ENCODE peak calls at places on chromosomes 4 and X, in four cellular contexts. B, W, C and F are unnamed samples.

GRCh38 chr4:169351860-169352259 is 81.1 kb upstream of the SH3RF1 start:
- DNase-seq in W (no peak), B (peak; percentile 49), C (peak; percentile 70), F (no peak)

GRCh38 chr4:25817059-25817681 is 45.6 kb downstream of the SEL1L3 start:
- DNase-seq in C (no peak), B (no peak), W (no peak), F (no peak)

GRCh38 chr4:11876104-11876503 is 447.4 kb upstream of the HS3ST1 start:
- DNase-seq in C (no peak), B (no peak), W (no peak), F (no peak)

GRCh38 chr4:77073106-77073858 is 2.5 kb downstream of the CCNI start:
- DNase-seq in B (no peak), W (no peak), C (peak; percentile 59), F (no peak)

GRCh38 chr4:107561481-107561880 is 158.6 kb downstream of the PAPSS1 start:
- DNase-seq in B (no peak), W (no peak), C (peak; percentile 83), F (no peak)

GRCh38 chr4:65007841-65008439 is 598.7 kb upstream of the TECRL start:
- DNase-seq in W (no peak), C (peak; percentile 50), B (no peak), F (no peak)

GRCh38 chrX:115563633-115564182 is 2.7 kb downstream of the PLS3 start:
- DNase-seq in W (no peak), B (no peak), C (peak; percentile 36), F (no peak)

GRCh38 chr4:139416073-139416673 is 37.7 kb upstream of the RAB33B start:
- DNase-seq in W (no peak), C (peak; percentile 58), B (no peak), F (no peak)

GRCh38 chr4:111989817-111990216 is 155.4 kb upstream of the FAM241A start:
- DNase-seq in W (no peak), B (no peak), C (no peak), F (no peak)

GRCh38 chr4:75940692-75941253 is at the start of gene NAAA:
- DNase-seq in C (peak; percentile 81), W (peak; percentile 92), B (peak; percentile 55), F (peak; percentile 93)

GRCh38 chr4:140238353-140239041 is 84.5 kb upstream of the MAML3 start:
- DNase-seq in B (peak; percentile 86), C (peak; percentile 29), W (peak; percentile 97), F (peak; percentile 92)

DNA sequence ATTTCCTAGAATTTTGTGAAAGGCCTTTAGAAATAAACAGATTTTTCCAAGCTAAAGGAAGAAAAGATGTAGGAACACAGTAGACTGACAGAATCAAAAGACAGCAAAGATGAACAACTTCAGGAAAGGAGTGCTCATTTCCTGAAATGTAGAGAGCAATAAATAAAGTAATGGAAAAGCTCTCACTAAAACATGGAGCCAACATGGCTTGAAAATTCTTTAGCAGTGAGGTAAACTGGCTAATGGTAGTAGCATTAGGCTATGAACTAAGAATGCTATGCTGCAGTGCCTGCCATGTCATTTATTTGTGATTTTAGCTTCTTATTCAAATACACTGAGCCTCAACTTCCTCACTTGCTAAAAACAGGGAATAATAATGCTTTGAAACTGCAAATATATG is 108.7 kb downstream of the IQCM start:
- DNase-seq in W (no peak), C (peak; percentile 76), B (no peak), F (no peak)
- H3K9me3 ChIP-seq in W (no peaks in the 10 kb centered on the region), C (no peaks in the 10 kb centered on the region), B (peaks cover 5% of the 10 kb centered on the region), F (no peaks in the 10 kb centered on the region)

GRCh38 chr4:104494822-104495559 is at the start of gene CXXC4:
- DNase-seq in C (peak; percentile 16), W (peak; percentile 90), B (peak; percentile 38), F (peak; percentile 68)
- TF ChIP-seq POLR2AphosphoS5 in C (no peak), W (peak; percentile 78), B (peak; percentile 15), F (no peak)

DNA sequence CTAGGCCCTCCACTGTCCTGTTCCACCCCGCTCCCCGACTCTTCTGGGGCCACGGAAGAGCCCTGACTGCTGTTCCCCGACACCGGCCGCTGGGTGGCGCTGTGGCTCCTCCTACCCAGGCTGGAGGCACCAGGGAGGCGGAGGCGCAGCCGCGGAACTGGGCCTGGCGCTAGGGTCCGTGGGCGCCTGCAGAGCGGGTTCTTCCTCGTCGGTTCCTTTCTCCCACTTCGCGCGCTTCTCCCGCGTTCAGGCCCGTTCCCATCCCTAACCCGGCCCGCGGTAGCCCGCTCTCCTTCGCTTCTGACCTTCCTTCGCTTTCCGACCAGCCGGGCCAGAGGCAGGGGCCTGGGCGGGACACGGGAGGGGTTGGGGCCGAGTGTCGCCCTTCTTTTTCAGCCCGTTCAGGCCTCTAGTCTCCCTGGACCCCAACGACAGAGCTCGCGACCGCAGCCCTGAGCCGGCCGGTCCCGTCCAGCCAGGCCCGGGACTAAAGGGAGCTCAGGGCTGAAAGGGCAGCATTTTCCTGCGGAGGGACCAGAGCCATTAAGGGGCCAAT is 34.3 kb downstream of the NALF2 start:
- DNase-seq in B (peak; percentile 23), W (peak; percentile 80), C (peak; percentile 46), F (peak; percentile 80)
- H3K4me3 ChIP-seq in B (peak overlapping the region; percentile 38), W (peak overlapping the region; percentile 19), C (peak overlapping the region; percentile 22), F (peak overlapping the region; percentile 52)

GRCh38 chr4:422587-422986 is 76.4 kb downstream of the ZNF721 start:
- DNase-seq in B (no peak), W (no peak), C (no peak), F (no peak)
- H3K9me3 ChIP-seq in B (peaks cover 100% of the 10 kb centered on the region), W (peaks cover 55% of the 10 kb centered on the region), C (peaks cover 10% of the 10 kb centered on the region), F (peaks cover 78% of the 10 kb centered on the region)

DNA sequence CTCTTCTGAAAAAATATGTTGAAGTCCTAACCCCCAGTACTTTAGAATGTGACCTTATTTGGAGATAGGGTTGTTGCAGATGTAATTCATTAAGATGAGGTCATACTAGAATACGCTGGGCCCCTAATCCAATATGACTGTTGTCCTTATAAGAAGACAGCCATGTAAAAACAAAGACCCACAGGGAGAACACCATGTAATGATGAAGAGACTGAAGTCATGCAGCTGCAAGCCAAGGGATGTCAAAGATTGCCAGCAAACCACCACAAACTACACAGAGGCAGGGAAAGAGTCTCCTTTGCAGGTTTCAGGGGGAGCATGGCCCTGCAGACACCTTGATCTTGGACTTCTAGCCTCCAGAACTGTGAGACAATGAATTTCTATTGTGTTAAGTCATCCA is 37.4 kb downstream of the CXorf58 start:
- DNase-seq in C (no peak), W (no peak), B (no peak), F (no peak)
- TF ChIP-seq POLR2AphosphoS5 in C (no peak), W (no peak), B (no peak), F (no peak)

DNA sequence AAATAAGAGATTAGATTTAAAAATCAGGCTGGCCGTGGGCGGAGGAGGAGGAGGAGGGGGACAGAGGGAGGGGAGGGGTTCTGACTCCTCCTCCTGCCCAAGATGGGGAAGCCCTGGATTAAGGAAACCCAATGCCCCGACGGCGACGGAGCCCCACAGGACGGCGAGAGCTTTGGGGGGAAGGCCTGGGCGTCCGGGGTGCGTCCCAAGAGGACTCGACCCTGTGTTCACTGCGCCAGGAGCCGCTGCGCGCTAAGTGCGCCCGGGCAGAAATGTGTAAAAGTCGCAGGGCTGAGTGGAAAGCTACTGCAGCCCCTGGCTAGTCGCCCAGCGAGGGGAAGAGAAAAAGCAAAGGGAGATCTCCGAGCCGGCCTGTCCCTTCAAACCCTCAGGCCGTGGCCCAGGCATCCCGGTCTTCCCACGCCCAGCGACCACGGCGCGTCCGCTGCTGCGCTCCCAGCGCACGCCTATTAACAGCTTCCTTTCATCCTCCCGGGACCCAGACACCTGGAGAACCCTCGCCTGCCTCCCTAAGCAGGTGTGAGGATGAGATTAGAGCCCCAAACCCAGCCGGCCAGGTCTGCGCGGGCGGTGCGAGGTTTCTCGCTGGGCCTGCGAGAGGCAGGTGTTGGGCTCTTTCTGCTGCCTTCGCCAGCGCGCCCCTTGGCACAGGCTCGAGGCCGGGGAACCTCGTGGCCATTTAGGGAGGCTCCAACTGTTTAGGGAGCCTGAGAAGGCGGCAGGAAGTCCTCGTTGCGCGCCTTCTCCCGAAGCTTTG is 1.4 kb upstream of the RPS6KA3 start:
- DNase-seq in B (peak; percentile 27), C (peak; percentile 28), W (peak; percentile 86), F (peak; percentile 74)
- H3K4me3 ChIP-seq in B (peak overlapping the region; percentile 71), C (peak overlapping the region; percentile 73), W (peak overlapping the region; percentile 51), F (peak overlapping the region; percentile 73)